ENCODE peak calls at places on chromosomes 3 and 15, in nine cellular contexts. One of them, this sample, is unnamed.

GRCh38 chr3:71131385-71131871 is 452.1 kb downstream of the FOXP1 start:
- DNase-seq in T1000: no peak
- DNase-seq in effector CD4-positive, alpha-beta T cell: no peak
- DNase-seq in tibial artery: no peak
- DNase-seq in ELR: no peak
- DNase-seq in choroid plexus epithelial cell: no peak
- DNase-seq in NCI-H345: no peak
- DNase-seq in HuH-7.5: no peak
- DNase-seq in substantia nigra: no peak
- DNase-seq in this sample: no peak

GRCh38 chr3:103949690-103950089 is 1417.0 kb upstream of the ALCAM start:
- DNase-seq in T1000: no peak
- DNase-seq in effector CD4-positive, alpha-beta T cell: no peak
- DNase-seq in tibial artery: no peak
- DNase-seq in ELR: peak; percentile 50
- DNase-seq in choroid plexus epithelial cell: no peak
- DNase-seq in NCI-H345: no peak
- DNase-seq in HuH-7.5: no peak
- DNase-seq in substantia nigra: no peak
- DNase-seq in this sample: no peak

GRCh38 chr15:67840747-67841634 is 1.1 kb upstream of the RNU6-1 start:
- DNase-seq in T1000: no peak
- DNase-seq in effector CD4-positive, alpha-beta T cell: no peak
- DNase-seq in tibial artery: peak; percentile 42
- DNase-seq in ELR: peak; percentile 55
- DNase-seq in choroid plexus epithelial cell: peak; percentile 55
- DNase-seq in NCI-H345: peak; percentile 61
- DNase-seq in HuH-7.5: peak; percentile 85
- DNase-seq in substantia nigra: peak; percentile 36
- DNase-seq in this sample: no peak

GRCh38 chr15:57496946-57497944 is 94.5 kb upstream of the MYZAP start:
- DNase-seq in T1000: no peak
- DNase-seq in effector CD4-positive, alpha-beta T cell: no peak
- DNase-seq in tibial artery: no peak
- DNase-seq in ELR: no peak
- DNase-seq in choroid plexus epithelial cell: no peak
- DNase-seq in NCI-H345: peak; percentile 93
- DNase-seq in HuH-7.5: peak; percentile 31
- DNase-seq in substantia nigra: no peak
- DNase-seq in this sample: no peak

GRCh38 chr15:68578960-68579935 is at the start of gene CORO2B:
- DNase-seq in T1000: peak; percentile 28
- DNase-seq in effector CD4-positive, alpha-beta T cell: no peak
- DNase-seq in tibial artery: peak; percentile 44
- DNase-seq in ELR: peak; percentile 72
- DNase-seq in choroid plexus epithelial cell: peak; percentile 42
- DNase-seq in NCI-H345: peak; percentile 68
- DNase-seq in HuH-7.5: no peak
- DNase-seq in substantia nigra: peak; percentile 50
- DNase-seq in this sample: no peak

GRCh38 chr3:13493867-13494441 is 13.8 kb downstream of the HDAC11 start:
- DNase-seq in T1000: no peak
- DNase-seq in effector CD4-positive, alpha-beta T cell: no peak
- DNase-seq in tibial artery: no peak
- DNase-seq in ELR: no peak
- DNase-seq in choroid plexus epithelial cell: no peak
- DNase-seq in NCI-H345: no peak
- DNase-seq in HuH-7.5: no peak
- DNase-seq in substantia nigra: no peak
- DNase-seq in this sample: no peak

GRCh38 chr3:79086514-79086913 is 681.3 kb downstream of the ROBO1 start:
- DNase-seq in T1000: peak; percentile 18
- DNase-seq in effector CD4-positive, alpha-beta T cell: no peak
- DNase-seq in tibial artery: peak; percentile 19
- DNase-seq in ELR: peak; percentile 65
- DNase-seq in choroid plexus epithelial cell: peak; percentile 80
- DNase-seq in NCI-H345: peak; percentile 54
- DNase-seq in HuH-7.5: no peak
- DNase-seq in substantia nigra: no peak
- DNase-seq in this sample: no peak

GRCh38 chr3:160695906-160696305 is 18.9 kb downstream of the ARL14 start:
- DNase-seq in T1000: no peak
- DNase-seq in effector CD4-positive, alpha-beta T cell: no peak
- DNase-seq in tibial artery: no peak
- DNase-seq in ELR: peak; percentile 14
- DNase-seq in choroid plexus epithelial cell: no peak
- DNase-seq in NCI-H345: no peak
- DNase-seq in HuH-7.5: no peak
- DNase-seq in substantia nigra: no peak
- DNase-seq in this sample: no peak

GRCh38 chr3:109081746-109082510 is 36.0 kb downstream of the MORC1 start:
- DNase-seq in T1000: peak; percentile 54
- DNase-seq in effector CD4-positive, alpha-beta T cell: no peak
- DNase-seq in tibial artery: no peak
- DNase-seq in ELR: peak; percentile 75
- DNase-seq in choroid plexus epithelial cell: peak; percentile 66
- DNase-seq in NCI-H345: no peak
- DNase-seq in HuH-7.5: peak; percentile 14
- DNase-seq in substantia nigra: no peak
- DNase-seq in this sample: no peak

GRCh38 chr3:58004972-58005371 is 3.2 kb upstream of the FLNB start:
- DNase-seq in T1000: peak; percentile 14
- DNase-seq in effector CD4-positive, alpha-beta T cell: no peak
- DNase-seq in tibial artery: no peak
- DNase-seq in ELR: peak; percentile 86
- DNase-seq in choroid plexus epithelial cell: no peak
- DNase-seq in NCI-H345: no peak
- DNase-seq in HuH-7.5: no peak
- DNase-seq in substantia nigra: no peak
- DNase-seq in this sample: no peak

GRCh38 chr3:58623961-58624360 is 42.6 kb downstream of the FAM3D start:
- DNase-seq in T1000: no peak
- DNase-seq in effector CD4-positive, alpha-beta T cell: no peak
- DNase-seq in tibial artery: no peak
- DNase-seq in ELR: no peak
- DNase-seq in choroid plexus epithelial cell: peak; percentile 44
- DNase-seq in NCI-H345: no peak
- DNase-seq in HuH-7.5: no peak
- DNase-seq in substantia nigra: no peak
- DNase-seq in this sample: no peak

GRCh38 chr15:97012986-97013385 is 682.5 kb downstream of the NR2F2 start:
- DNase-seq in T1000: no peak
- DNase-seq in effector CD4-positive, alpha-beta T cell: no peak
- DNase-seq in tibial artery: no peak
- DNase-seq in ELR: no peak
- DNase-seq in choroid plexus epithelial cell: no peak
- DNase-seq in NCI-H345: no peak
- DNase-seq in HuH-7.5: no peak
- DNase-seq in substantia nigra: no peak
- DNase-seq in this sample: no peak

This sample was measured in CD8-positive, alpha-beta T cell.